ENCODE peak calls at places on chromosomes 6 and 20, in six cellular contexts. F is NCI-H524 treated with DMSO at 0.1 percent for 48 hours; T is stimulated activated CD4-positive, alpha-beta T cell treated with anti-CD3 and anti-CD28 coated beads, Interleukin-2, amount 100 ng/mL, for 48 hours; U is kidney epithelial cell; Q is activated CD4-positive, CD25-positive, alpha-beta regulatory T cell; I is hippocampal formation. N is an unnamed sample.

GRCh38 chr20:47800619-47801018 is 15.3 kb upstream of the SULF2 start:
- DNase-seq in F (no peak), T (no peak), U (no peak), Q (no peak), I (no peak), N (no peak)

GRCh38 chr6:141464490-141464889 is 668.2 kb upstream of the GJE1 start:
- DNase-seq in F (peak), T (no peak), U (peak), Q (no peak), I (no peak), N (no peak)

GRCh38 chr6:54264581-54265272 is 43.5 kb upstream of the TINAG start:
- DNase-seq in F (no peak), T (no peak), U (no peak), Q (no peak), I (no peak), N (no peak)

GRCh38 chr20:38771621-38772020 is 23.4 kb downstream of the ACTR5 start:
- DNase-seq in F (no peak), T (no peak), U (no peak), Q (no peak), I (no peak), N (no peak)

GRCh38 chr6:14046476-14047068 is 71.0 kb upstream of the CD83 start:
- DNase-seq in F (no peak), T (peak), U (peak), Q (no peak), I (no peak), N (no peak)

GRCh38 chr6:146410851-146411595 is 132.6 kb upstream of the RAB32 start:
- DNase-seq in F (no peak), T (no peak), U (no peak), Q (no peak), I (no peak), N (no peak)

GRCh38 chr20:49247792-49248191 is 28.6 kb downstream of the DDX27 start:
- DNase-seq in F (no peak), T (no peak), U (no peak), Q (no peak), I (no peak), N (no peak)

GRCh38 chr6:71544028-71544427 is 255.4 kb downstream of the OGFRL1 start:
- DNase-seq in F (no peak), T (no peak), U (no peak), Q (no peak), I (no peak), N (no peak)

GRCh38 chr6:134992155-134992554 is 42.3 kb upstream of the ALDH8A1 start:
- DNase-seq in F (no peak), T (no peak), U (no peak), Q (no peak), I (no peak), N (no peak)

GRCh38 chr6:73566954-73567591 is 46.2 kb upstream of the EEF1A1 start:
- DNase-seq in F (no peak), T (no peak), U (no peak), Q (no peak), I (no peak), N (no peak)

GRCh38 chr6:77038801-77039200 is 424.5 kb downstream of the HTR1B start:
- DNase-seq in F (no peak), T (no peak), U (no peak), Q (no peak), I (no peak), N (no peak)